ENCODE peak calls at places on chromosomes 4 and X, in seven cellular contexts. B is fibroblast of mammary gland, W is ovary, O is body of pancreas, Z is endothelial cell, S is neural crest cell, J is GM06990. X is an unnamed sample.

GRCh38 chrX:47798861-47799260 is 37.8 kb upstream of the ZNF81 start:
- DNase-seq in B (no peak), W (no peak), O (no peak), Z (no peak), S (no peak), J (no peak), X (no peak)

GRCh38 chr4:176767183-176767582 is 25.5 kb downstream of the VEGFC start:
- DNase-seq in B (no peak), W (no peak), O (no peak), Z (no peak), S (no peak), J (no peak), X (no peak)

GRCh38 chrX:153924149-153924861 is 1.8 kb downstream of the ARHGAP4 start:
- DNase-seq in B (peak; percentile 33), W (no peak), O (peak; percentile 35), Z (no peak), S (no peak), J (peak; percentile 33), X (peak; percentile 25)

GRCh38 chr4:88605744-88606143 is 13.5 kb downstream of the HERC3 start:
- DNase-seq in B (no peak), W (no peak), O (no peak), Z (no peak), S (no peak), J (no peak), X (no peak)

GRCh38 chr4:82509029-82509428 is 52.8 kb downstream of the TMEM150C start:
- DNase-seq in B (no peak), W (no peak), O (no peak), Z (no peak), S (no peak), J (no peak), X (no peak)

GRCh38 chrX:129574214-129574613 is 34.2 kb downstream of the OCRL start:
- DNase-seq in B (no peak), W (no peak), O (no peak), Z (no peak), S (no peak), J (no peak), X (no peak)

GRCh38 chr4:176882201-176882600 is 89.5 kb upstream of the VEGFC start:
- DNase-seq in B (no peak), W (no peak), O (no peak), Z (no peak), S (no peak), J (no peak), X (no peak)

GRCh38 chr4:73870260-73870659 is 1.1 kb downstream of the CXCL1 start:
- DNase-seq in B (peak; percentile 48), W (no peak), O (peak; percentile 23), Z (no peak), S (no peak), J (no peak), X (peak; percentile 83)

GRCh38 chrX:49171752-49172279 is at the start of gene PLP2:
- DNase-seq in B (peak; percentile 43), W (peak; percentile 69), O (peak; percentile 64), Z (no peak), S (no peak), J (peak; percentile 78), X (peak; percentile 73)

GRCh38 chrX:119389854-119390501 is 9.2 kb upstream of the SLC25A43 start:
- DNase-seq in B (no peak), W (no peak), O (no peak), Z (no peak), S (no peak), J (no peak), X (no peak)

GRCh38 chrX:100911731-100912130 is 17.0 kb downstream of the XKRX start:
- DNase-seq in B (no peak), W (no peak), O (no peak), Z (no peak), S (no peak), J (no peak), X (no peak)

GRCh38 chr4:123064390-123064789 is 142.0 kb upstream of the NUDT6 start:
- DNase-seq in B (peak; percentile 81), W (no peak), O (no peak), Z (no peak), S (no peak), J (no peak), X (peak; percentile 96)

GRCh38 chr4:5051210-5051691 is at the start of gene STK32B:
- DNase-seq in B (peak; percentile 64), W (peak; percentile 38), O (peak; percentile 51), Z (peak; percentile 46), S (peak; percentile 60), J (peak; percentile 12), X (peak; percentile 45)

GRCh38 chr4:89293299-89293698 is 14.3 kb downstream of the GPRIN3 start:
- DNase-seq in B (no peak), W (no peak), O (no peak), Z (no peak), S (no peak), J (no peak), X (no peak)

GRCh38 chr4:168319486-168320019 is 1.0 kb upstream of the DDX60 start:
- DNase-seq in B (no peak), W (no peak), O (no peak), Z (no peak), S (no peak), J (no peak), X (no peak)

GRCh38 chrX:29382811-29383210 is 795.6 kb downstream of the IL1RAPL1 start:
- DNase-seq in B (no peak), W (no peak), O (no peak), Z (no peak), S (no peak), J (no peak), X (no peak)

GRCh38 chrX:68634649-68635227 is 12.7 kb upstream of the STARD8 start:
- DNase-seq in B (no peak), W (no peak), O (no peak), Z (no peak), S (no peak), J (no peak), X (no peak)

GRCh38 chrX:30224541-30224940 is 5.9 kb upstream of the MAGEB3 start:
- DNase-seq in B (no peak), W (no peak), O (no peak), Z (no peak), S (no peak), J (no peak), X (no peak)

GRCh38 chr4:115233600-115233999 is 120.2 kb upstream of the NDST4 start:
- DNase-seq in B (no peak), W (no peak), O (no peak), Z (no peak), S (no peak), J (no peak), X (no peak)

GRCh38 chr4:115229873-115230272 is 116.5 kb upstream of the NDST4 start:
- DNase-seq in B (no peak), W (no peak), O (no peak), Z (no peak), S (no peak), J (no peak), X (no peak)

GRCh38 chr4:115228851-115229250 is 115.4 kb upstream of the NDST4 start:
- DNase-seq in B (no peak), W (no peak), O (no peak), Z (no peak), S (no peak), J (no peak), X (no peak)

DNA sequence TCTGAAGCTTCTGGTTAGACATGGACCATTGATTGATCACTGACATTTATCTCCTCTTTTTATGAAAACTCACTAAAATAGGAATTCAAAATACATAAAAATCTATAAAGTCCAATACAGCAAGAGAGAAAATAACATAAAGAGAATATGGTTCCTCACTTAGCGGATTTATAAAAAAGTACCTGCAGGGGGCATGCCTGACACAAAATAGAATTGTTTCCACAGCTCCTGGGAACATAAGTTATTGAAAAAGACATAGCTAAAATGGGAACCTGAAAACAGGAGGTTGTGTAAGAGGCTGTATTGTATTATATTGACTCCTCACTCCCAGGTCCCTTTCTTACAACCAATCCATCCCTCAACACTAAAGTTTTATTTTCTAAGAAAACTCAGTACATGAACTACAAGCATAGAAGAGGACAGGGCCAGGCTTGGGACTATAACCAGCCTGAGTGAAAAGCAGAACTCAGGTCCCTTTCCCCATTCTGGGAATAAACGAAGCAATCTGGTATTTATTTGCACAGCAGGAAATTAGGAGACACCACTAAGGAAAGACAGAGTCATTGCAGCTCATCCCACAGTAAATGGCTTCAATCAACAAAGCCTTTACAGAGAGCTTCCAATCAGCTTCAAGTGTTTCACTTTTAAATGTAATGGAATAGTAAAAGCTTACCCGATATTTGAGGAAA is 121.1 kb upstream of the NDST4 start:
- DNase-seq in B (peak; percentile 4), W (no peak), O (no peak), Z (peak; percentile 15), S (no peak), J (no peak), X (peak; percentile 28)
- TF ChIP-seq CTCF in B (peak; percentile 15), W (no peak), O (no peak), Z (peak; percentile 68), S (peak; percentile 62), J (peak; percentile 33), X (peak; percentile 40)

DNA sequence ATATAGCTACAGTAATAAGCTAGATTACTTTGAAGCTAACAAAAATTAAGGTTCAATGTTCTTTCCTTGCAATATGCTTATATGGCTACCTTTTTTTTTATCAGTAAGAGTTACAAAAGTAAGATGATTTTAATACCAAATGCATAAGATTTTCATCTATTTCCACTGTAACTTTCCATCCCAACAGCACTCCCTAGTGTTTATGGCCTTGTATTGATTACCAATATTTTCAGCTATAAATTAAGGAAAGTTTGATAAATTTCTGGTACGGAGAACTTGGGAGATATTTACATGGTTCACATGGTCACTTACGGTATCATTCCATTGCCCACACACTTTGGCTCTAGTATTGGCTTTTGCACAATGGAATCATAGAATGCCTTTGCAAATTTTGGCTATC is 448.9 kb upstream of the PABPC4L start:
- DNase-seq in B (no peak), W (no peak), O (no peak), Z (no peak), S (no peak), J (no peak), X (no peak)
- TF ChIP-seq CTCF in B (no peak), W (no peak), O (peak; percentile 34), Z (peak; percentile 25), S (peak; percentile 28), J (no peak), X (no peak)

DNA sequence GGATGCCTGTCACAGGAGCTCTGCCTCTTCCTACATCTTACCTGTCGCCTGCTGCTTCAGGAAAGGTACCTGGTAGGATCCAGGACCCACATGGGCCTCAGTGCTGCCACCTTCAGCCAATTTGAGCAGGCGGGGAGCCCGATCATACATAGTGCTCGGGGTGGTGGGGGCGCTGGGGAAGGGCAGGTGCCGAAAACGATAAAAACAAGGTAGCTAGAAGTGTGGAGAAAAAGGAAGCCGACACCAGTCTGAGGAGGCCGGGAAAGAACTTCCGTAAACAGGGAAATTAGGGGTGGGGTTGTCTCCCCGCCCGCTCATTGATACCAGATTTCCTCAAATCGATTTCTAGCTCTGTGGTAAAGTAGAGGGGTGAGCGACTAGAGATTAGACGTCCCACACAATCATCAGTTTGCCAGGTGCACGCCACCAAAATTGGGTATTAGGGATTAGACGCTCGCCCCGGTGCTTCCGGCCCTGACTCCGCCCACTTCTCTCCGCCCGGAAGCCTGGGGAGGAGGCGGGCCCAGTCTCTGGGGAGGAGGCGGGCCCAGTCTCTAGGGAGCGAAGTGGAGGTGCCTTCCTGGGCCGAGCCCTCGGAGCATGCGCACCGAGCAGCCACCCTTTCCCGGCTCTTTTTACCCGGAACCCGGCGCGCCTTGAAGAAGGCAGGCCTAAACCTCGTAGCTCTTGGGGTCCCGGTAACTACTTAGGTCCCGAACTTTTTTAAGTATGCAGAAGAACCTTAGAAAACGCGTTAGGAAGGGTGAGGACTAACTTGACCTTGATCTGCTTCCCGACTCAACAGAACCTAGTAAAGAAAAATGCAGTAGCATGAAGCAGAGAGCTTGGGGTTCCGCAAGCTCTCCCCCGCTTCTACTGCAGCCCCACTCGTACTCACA is at the start of gene STPG2:
- DNase-seq in B (peak; percentile 76), W (peak; percentile 92), O (peak; percentile 96), Z (peak; percentile 87), S (peak; percentile 85), J (peak; percentile 88), X (peak; percentile 96)
- TF ChIP-seq CTCF in B (peak; percentile 39), W (no peak), O (peak; percentile 53), Z (peak; percentile 51), S (peak; percentile 68), J (peak; percentile 64), X (peak; percentile 21)

GRCh38 chr4:112523008-112523440 is 7.0 kb upstream of the NEUROG2 start:
- DNase-seq in B (peak; percentile 43), W (no peak), O (peak; percentile 73), Z (peak; percentile 77), S (peak; percentile 46), J (peak; percentile 85), X (no peak)
- TF ChIP-seq CTCF in B (no peak), W (no peak), O (peak; percentile 47), Z (no peak), S (peak; percentile 34), J (peak; percentile 63), X (no peak)